ENCODE peak calls at places on chromosome 22, in four cellular contexts. Z, T, D and O are unnamed samples.

GRCh38 chr22:44394246-44395115 is 81.7 kb upstream of the SHISAL1 start:
- DNase-seq in T (no peak), Z (no peak), D (no peak), O (peak; percentile 1)

GRCh38 chr22:32836286-32836859 is 34.9 kb downstream of the TIMP3 start:
- DNase-seq in D (no peak), T (no peak), Z (no peak), O (no peak)

GRCh38 chr22:28951969-28952521 is 68.7 kb downstream of the ZNRF3 start:
- DNase-seq in D (no peak), Z (no peak), T (no peak), O (no peak)

GRCh38 chr22:21624120-21624879 is 5.5 kb downstream of the YDJC start:
- DNase-seq in D (no peak), Z (no peak), T (peak; percentile 15), O (peak; percentile 64)

GRCh38 chr22:43861529-43861928 is 784 bp downstream of the SULT4A1 start:
- DNase-seq in D (no peak), Z (no peak), T (no peak), O (no peak)

GRCh38 chr22:49155809-49156580 is 671.7 kb downstream of the BRD1 start:
- DNase-seq in D (no peak), Z (no peak), T (no peak), O (no peak)

GRCh38 chr22:23398701-23399366 is 181.3 kb downstream of the IGLL1 start:
- DNase-seq in D (no peak), T (no peak), Z (no peak), O (no peak)

GRCh38 chr22:24681236-24681635 is 78.2 kb downstream of the GGT1 start:
- DNase-seq in Z (no peak), T (no peak), D (no peak), O (no peak)

GRCh38 chr22:35353318-35353717 is 27.6 kb upstream of the HMOX1 start:
- DNase-seq in T (no peak), Z (no peak), D (no peak), O (no peak)

GRCh38 chr22:39674536-39674935 is 104.0 kb downstream of the CACNA1I start:
- DNase-seq in Z (no peak), T (no peak), D (no peak), O (no peak)

GRCh38 chr22:29478326-29479276 is 1.4 kb upstream of the NEFH start:
- DNase-seq in Z (peak; percentile 14), D (no peak), T (no peak), O (no peak)

GRCh38 chr22:49553076-49553475 is 274.6 kb downstream of the BRD1 start:
- DNase-seq in D (no peak), T (no peak), Z (no peak), O (no peak)

GRCh38 chr22:28907311-28908008 is 24.1 kb downstream of the ZNRF3 start:
- DNase-seq in Z (no peak), D (peak; percentile 51), T (no peak), O (peak; percentile 70)

GRCh38 chr22:40289991-40290459 is 56.3 kb upstream of the ADSL start:
- DNase-seq in T (peak; percentile 49), D (peak; percentile 62), Z (no peak), O (no peak)

GRCh38 chr22:31734512-31734911 is 15.4 kb downstream of the PRR14L start:
- DNase-seq in Z (no peak), T (no peak), D (no peak), O (no peak)

GRCh38 chr22:30864441-30865420 is 103.8 kb downstream of the MORC2 start:
- DNase-seq in D (no peak), Z (no peak), T (no peak), O (no peak)

GRCh38 chr22:23715811-23716355 is 25.1 kb downstream of the RGL4 start:
- DNase-seq in T (no peak), Z (no peak), D (no peak), O (no peak)

GRCh38 chr22:26671317-26672059 is 14.1 kb downstream of the MIAT start:
- DNase-seq in T (peak; percentile 71), D (peak; percentile 86), Z (no peak), O (no peak)

GRCh38 chr22:50177537-50178470 is 7.3 kb downstream of the PANX2 start:
- DNase-seq in Z (no peak), D (peak; percentile 13), T (no peak), O (no peak)

GRCh38 chr22:30887861-30888260 is 80.7 kb downstream of the MORC2 start:
- DNase-seq in Z (no peak), D (no peak), T (no peak), O (no peak)

GRCh38 chr22:38724926-38725571 is 19.3 kb downstream of the GTPBP1 start:
- DNase-seq in D (no peak), T (no peak), Z (peak; percentile 50), O (peak; percentile 57)

GRCh38 chr22:48490513-48491411 is 1336.9 kb downstream of the BRD1 start:
- DNase-seq in Z (no peak), T (no peak), D (no peak), O (no peak)

GRCh38 chr22:16955678-16956210 is 52.3 kb downstream of the GAB4 start:
- DNase-seq in D (no peak), Z (no peak), T (no peak), O (no peak)

GRCh38 chr22:26550498-26551033 is 38.3 kb upstream of the TFIP11 start:
- DNase-seq in T (no peak), D (no peak), Z (no peak), O (no peak)

GRCh38 chr22:30647536-30647935 is 12.0 kb downstream of the SLC35E4 start:
- DNase-seq in T (no peak), D (no peak), Z (no peak), O (no peak)

GRCh38 chr22:24144471-24145115 is 36.7 kb upstream of the SUSD2 start:
- DNase-seq in D (no peak), T (no peak), Z (no peak), O (no peak)

GRCh38 chr22:40270748-40271373 is 75.4 kb upstream of the ADSL start:
- DNase-seq in D (no peak), T (no peak), Z (no peak), O (no peak)

GRCh38 chr22:43110927-43111623 is 525 bp downstream of the BIK start:
- DNase-seq in D (peak; percentile 79), Z (no peak), T (peak; percentile 38), O (no peak)

GRCh38 chr22:27919943-27920755 is 1.1 kb upstream of the PITPNB start:
- DNase-seq in Z (peak; percentile 78), D (no peak), T (no peak), O (peak; percentile 22)

GRCh38 chr22:24952837-24953293 is 349 bp downstream of the KIAA1671 start:
- DNase-seq in D (no peak), Z (peak; percentile 86), T (no peak), O (peak; percentile 58)

GRCh38 chr22:44428941-44429615 is 69.0 kb downstream of the RTL6 start:
- DNase-seq in Z (no peak), D (no peak), T (no peak), O (no peak)

GRCh38 chr22:23182289-23183106 is 2.2 kb downstream of the BCR start:
- DNase-seq in D (peak; percentile 37), T (peak; percentile 17), Z (peak; percentile 68), O (no peak)

GRCh38 chr22:24482586-24482985 is 12.5 kb upstream of the UPB1 start:
- DNase-seq in Z (peak; percentile 67), D (no peak), T (no peak), O (no peak)

GRCh38 chr22:50343541-50343935 is 411 bp downstream of the PPP6R2 start:
- DNase-seq in Z (no peak), D (no peak), T (no peak), O (no peak)

GRCh38 chr22:24554316-24555159 is at the start of gene GUCD1:
- DNase-seq in T (peak; percentile 9), Z (peak; percentile 53), D (peak; percentile 46), O (no peak)

GRCh38 chr22:50305658-50306566 is 1.5 kb downstream of the PLXNB2 start:
- DNase-seq in Z (peak; percentile 83), D (peak; percentile 62), T (no peak), O (peak; percentile 67)

DNA sequence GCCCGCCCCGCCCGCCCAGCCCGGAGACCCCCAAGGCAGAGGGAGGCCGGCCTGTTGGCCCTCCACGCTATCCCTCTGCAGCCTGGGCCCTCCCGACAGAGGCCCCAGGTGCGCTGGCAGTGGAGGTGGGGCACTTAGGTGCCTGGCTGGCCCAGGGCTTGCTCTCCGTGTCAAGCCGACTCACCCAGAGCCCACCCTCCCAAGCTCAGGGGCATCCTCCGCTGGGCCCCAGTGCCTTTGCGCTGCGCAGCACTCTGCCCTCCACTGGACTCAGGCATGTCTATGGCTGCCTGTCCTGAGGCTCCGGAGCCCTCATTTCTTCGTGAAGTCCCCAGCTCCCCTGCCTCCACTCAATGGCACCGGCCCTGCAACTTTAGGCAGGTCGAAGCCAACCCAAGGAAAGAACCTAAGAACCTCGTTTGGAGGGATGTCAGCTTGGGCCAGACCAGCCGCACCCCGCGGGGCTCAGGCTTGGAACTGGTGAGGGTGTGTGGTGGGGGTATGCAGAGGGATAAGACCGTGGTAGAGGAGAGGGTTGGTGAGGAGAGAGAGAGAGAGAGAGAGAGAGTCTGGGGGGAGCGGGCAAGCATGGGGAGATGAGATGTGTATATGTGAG is 6.1 kb downstream of the SMIM45 start:
- DNase-seq in T (no peak), D (peak; percentile 44), Z (no peak), O (no peak)
- H3K4me3 ChIP-seq in T (no peak overlapping the region), D (no peak overlapping the region), Z (no peak overlapping the region), O (no peak overlapping the region)

GRCh38 chr22:45690008-45690407 is 18.4 kb downstream of the ATXN10 start:
- DNase-seq in T (no peak), Z (no peak), D (no peak), O (no peak)

GRCh38 chr22:45696227-45696626 is 24.6 kb downstream of the ATXN10 start:
- DNase-seq in D (peak; percentile 43), Z (no peak), T (no peak), O (no peak)

GRCh38 chr22:45688606-45689080 is 17.0 kb downstream of the ATXN10 start:
- DNase-seq in T (no peak), D (no peak), Z (no peak), O (no peak)

GRCh38 chr22:45689195-45689594 is 17.6 kb downstream of the ATXN10 start:
- DNase-seq in Z (no peak), T (no peak), D (no peak), O (no peak)

GRCh38 chr22:45692549-45692948 is 20.9 kb downstream of the ATXN10 start:
- DNase-seq in D (no peak), Z (peak; percentile 79), T (no peak), O (no peak)
- H3K4me3 ChIP-seq in D (no peak overlapping the region), Z (no peak overlapping the region), T (no peak overlapping the region), O (no peak overlapping the region)

DNA sequence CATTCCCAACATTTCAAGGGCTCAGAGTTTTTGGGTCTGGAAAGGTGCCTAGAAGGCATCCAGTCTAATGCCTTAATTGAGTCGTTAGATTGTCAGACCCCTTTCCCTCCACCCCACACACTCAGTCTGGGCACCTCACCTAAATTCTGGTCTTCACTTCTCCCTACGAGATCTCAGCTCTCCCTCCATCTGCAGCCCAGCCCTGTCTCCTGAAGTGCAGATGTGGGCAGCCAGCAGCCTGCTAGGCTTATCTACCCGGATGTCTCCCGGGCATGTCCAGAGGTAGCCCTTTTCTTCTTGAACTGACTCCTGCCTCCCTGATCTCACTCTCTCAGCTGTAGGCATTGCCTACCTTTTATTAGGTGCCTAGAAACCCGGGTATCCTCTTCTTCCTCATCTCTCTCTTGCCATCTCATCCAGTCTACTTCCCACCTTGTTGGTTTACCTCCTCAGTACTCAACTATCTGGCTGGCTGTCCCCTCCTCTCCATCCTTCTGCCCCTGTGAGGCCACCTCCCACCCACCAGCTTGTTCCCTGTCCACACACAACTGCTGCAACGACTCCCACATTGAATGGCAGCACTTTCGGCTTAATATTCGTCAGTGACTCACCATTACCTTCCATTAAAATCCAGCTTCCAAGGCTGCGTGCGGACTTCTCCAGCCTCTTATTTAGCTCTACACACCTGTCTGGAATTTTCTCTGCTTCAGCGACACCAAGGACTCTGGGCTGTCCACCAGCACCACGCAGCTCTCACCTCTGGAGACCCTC is 6.2 kb downstream of the SEPTIN3 start:
- DNase-seq in T (no peak), D (no peak), Z (no peak), O (no peak)
- H3K4me3 ChIP-seq in T (no peak overlapping the region), D (no peak overlapping the region), Z (no peak overlapping the region), O (no peak overlapping the region)

GRCh38 chr22:36377022-36377631 is 10.6 kb downstream of the MYH9 start:
- DNase-seq in Z (no peak), D (peak; percentile 50), T (no peak), O (no peak)
- H3K4me3 ChIP-seq in Z (no peak overlapping the region), D (peak overlapping the region; percentile 32), T (peak overlapping the region; percentile 29), O (no peak overlapping the region)